ENCODE peak calls at places on chromosomes 6 and 20, in eight cellular contexts. Y, S, G, D, B, M, V and C are unnamed samples. For H3K9me3, the result is how much of the 10 kb centered on the place peaks cover.

GRCh38 chr6:41497994-41498393 is 48.2 kb upstream of the FOXP4 start:
- DNase-seq in D (no peak), B (no peak), M (no peak), V (peak), G (no peak), S (peak), Y (no peak), C (no peak)

GRCh38 chr6:21404577-21404976 is 189.0 kb upstream of the SOX4 start:
- DNase-seq in V (no peak), B (no peak), Y (no peak), D (no peak), G (no peak), S (no peak), M (no peak), C (no peak)

GRCh38 chr20:47573586-47573985 is 71.9 kb downstream of the NCOA3 start:
- DNase-seq in B (no peak), M (no peak), V (no peak), D (no peak), G (no peak), S (no peak), Y (no peak), C (no peak)

GRCh38 chr6:33204415-33205171 is at the start of gene HSD17B8:
- DNase-seq in G (peak), S (peak), D (peak), M (peak), Y (peak), V (peak), B (peak), C (peak)

GRCh38 chr6:34616230-34616591 is 60.1 kb upstream of the SPDEF start:
- DNase-seq in M (no peak), Y (no peak), V (no peak), G (no peak), D (no peak), S (no peak), B (no peak), C (no peak)

GRCh38 chr20:47139934-47140333 is 216.6 kb downstream of the ZMYND8 start:
- DNase-seq in D (no peak), Y (no peak), S (peak), M (no peak), G (no peak), B (no peak), V (no peak), C (no peak)

GRCh38 chr6:166770216-166771116 is 143.4 kb upstream of the RPS6KA2 start:
- DNase-seq in G (no peak), Y (no peak), V (peak), M (no peak), S (no peak), D (no peak), B (no peak), C (no peak)

GRCh38 chr6:151784441-151785214 is 22.9 kb upstream of the ESR1 start:
- DNase-seq in V (no peak), G (no peak), B (no peak), Y (no peak), S (peak), D (no peak), M (no peak), C (no peak)

GRCh38 chr6:52636830-52637229 is 34.1 kb upstream of the TMEM14A start:
- DNase-seq in G (no peak), S (no peak), M (no peak), V (no peak), Y (no peak), B (no peak), D (no peak), C (no peak)

DNA sequence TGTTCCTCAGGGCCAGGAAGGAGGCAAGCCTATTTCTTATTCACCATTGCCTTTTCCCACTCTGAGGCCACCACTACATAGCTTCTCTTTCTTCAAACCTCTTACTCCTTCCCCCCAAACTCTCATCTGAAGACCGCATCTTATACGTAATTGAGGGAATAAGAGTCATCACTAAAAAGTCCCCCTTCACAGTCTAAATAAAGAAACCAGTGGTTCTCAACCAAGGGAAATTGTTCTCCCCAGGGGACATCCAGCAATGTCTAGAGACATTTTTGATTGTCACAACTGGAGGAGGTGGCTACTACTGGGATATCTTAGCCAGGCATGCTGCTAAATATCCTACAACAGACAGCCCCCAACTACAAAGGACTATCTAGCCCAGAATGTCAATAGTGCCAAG is 327.6 kb upstream of the CNR1 start:
- DNase-seq in B (no peak), Y (no peak), M (no peak), V (no peak), G (no peak), D (no peak), S (no peak), C (no peak)
- H3K9me3 ChIP-seq in B (under half), Y (under half), M (under half), V (under half), G (under half), D (under half), S (under half), C (under half)

DNA sequence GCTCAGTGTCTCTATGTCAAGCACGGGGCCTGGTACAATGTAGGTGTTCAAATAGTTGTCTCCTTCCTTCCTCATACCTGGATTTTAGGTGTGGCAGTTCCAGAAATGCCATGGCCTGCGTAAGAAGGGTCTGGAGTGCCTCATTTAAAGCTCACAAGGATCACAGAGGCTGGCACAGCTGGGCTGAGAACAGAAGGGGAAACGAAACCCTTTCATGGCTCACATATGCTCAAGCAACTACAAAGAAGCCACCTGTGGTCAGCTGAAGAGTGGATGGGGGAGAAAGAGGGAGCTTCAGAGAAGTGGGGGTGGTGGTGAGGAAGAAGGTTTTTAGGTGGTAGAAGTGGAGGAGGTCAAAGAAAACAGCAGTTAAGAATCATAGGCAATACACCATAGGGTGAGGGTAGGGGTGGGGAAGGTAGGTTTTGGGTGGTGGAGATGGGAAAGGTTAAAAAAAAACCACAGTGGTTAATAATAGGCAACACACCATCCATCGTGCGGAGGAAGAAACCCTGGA is 17.0 kb upstream of the TOP1 start:
- DNase-seq in G (no peak), Y (no peak), B (peak), V (no peak), D (no peak), S (no peak), M (no peak), C (no peak)
- H3K9ac ChIP-seq in G (no peak), Y (no peak), B (no peak), V (no peak), D (no peak), S (no peak), M (no peak), C (no peak)

GRCh38 chr6:111157412-111157811 is 70.1 kb downstream of the SLC16A10 start:
- DNase-seq in B (peak), G (no peak), D (no peak), S (no peak), M (no peak), V (no peak), Y (no peak), C (no peak)

GRCh38 chr6:111161650-111162049 is 74.3 kb downstream of the SLC16A10 start:
- DNase-seq in Y (no peak), V (no peak), G (no peak), S (no peak), B (no peak), M (no peak), D (no peak), C (no peak)

GRCh38 chr6:111162504-111162903 is 75.2 kb downstream of the SLC16A10 start:
- DNase-seq in V (no peak), S (no peak), Y (no peak), G (no peak), B (no peak), M (peak), D (no peak), C (no peak)

GRCh38 chr6:111154981-111155380 is 67.7 kb downstream of the SLC16A10 start:
- DNase-seq in B (no peak), D (no peak), G (no peak), M (no peak), Y (no peak), S (no peak), V (no peak), C (no peak)

GRCh38 chr6:111159628-111160027 is 72.3 kb downstream of the SLC16A10 start:
- DNase-seq in M (no peak), V (no peak), D (no peak), Y (no peak), B (no peak), S (peak), G (no peak), C (no peak)
- H3K9me3 ChIP-seq in M (under half), V (under half), D (under half), Y (under half), B (under half), S (under half), G (under half), C (under half)

DNA sequence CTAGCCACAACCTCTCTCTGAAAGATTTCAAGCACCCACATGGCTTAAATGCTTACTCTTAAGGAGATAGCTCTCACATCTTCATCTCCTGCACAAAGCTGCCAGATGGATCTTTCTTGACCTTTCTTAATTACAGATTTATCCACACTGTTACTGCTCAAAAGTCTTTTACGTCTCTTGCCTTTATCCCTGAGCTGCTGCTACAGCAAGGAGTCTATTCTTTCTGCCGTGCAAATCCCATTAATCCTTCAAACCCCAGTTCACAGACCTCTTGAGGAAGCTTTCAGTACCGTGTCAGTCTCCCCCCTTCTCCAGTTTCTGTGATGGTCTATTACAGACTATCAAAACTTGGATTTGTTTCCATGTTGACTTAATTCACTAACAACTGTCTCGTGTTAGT is 54.6 kb downstream of the B4GALT5 start:
- DNase-seq in G (no peak), B (no peak), Y (peak), M (no peak), V (no peak), D (peak), S (no peak), C (no peak)
- H3K9ac ChIP-seq in G (no peak), B (no peak), Y (no peak), M (no peak), V (no peak), D (no peak), S (no peak), C (no peak)

DNA sequence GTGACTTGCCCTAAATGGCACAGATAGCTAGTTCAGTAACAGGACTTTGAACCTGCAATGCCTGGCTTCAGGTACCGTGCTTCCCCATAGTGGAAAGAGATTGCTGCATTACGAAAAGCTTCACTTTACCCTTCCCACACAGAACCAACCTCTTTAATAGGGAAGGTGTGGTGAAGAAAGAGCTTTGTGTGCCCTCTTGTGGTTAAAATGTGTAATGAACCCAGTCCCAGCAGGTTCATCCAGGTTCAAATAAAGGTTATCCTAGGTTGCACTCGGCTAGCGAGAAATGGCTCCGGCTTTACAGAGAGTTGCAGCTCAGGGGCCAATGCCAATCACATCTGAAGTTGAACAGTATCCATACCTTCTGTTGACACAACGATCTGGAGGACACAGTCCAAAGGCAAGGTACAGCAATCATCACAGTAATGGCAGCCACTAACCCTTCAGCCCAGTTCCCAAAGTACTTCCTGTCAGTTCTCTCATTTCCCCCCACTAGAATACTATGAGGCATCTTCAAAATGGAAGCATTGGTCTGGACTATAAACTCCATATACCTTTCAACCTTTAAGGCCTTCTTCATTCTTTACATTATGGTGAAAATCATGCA is 3.0 kb downstream of the DEFB115 start:
- DNase-seq in B (peak), Y (no peak), D (no peak), M (no peak), V (no peak), G (no peak), S (peak), C (no peak)
- H3K9me3 ChIP-seq in B (under half), Y (under half), D (under half), M (under half), V (under half), G (under half), S (under half), C (under half)